ENCODE peak calls at places on chromosomes 16 and 17, in six cellular contexts. E is transverse colon, P is mucosa of descending colon, X is pancreas, Q is left lung, L is body of pancreas. O is an unnamed sample.

GRCh38 chr17:30379303-30380105 is 777 bp downstream of the CPD start:
- DNase-seq in E (peak; percentile 33), P (peak; percentile 62), X (peak; percentile 75), Q (peak; percentile 88), L (peak; percentile 43), O (peak; percentile 34)

GRCh38 chr16:85129846-85130706 is 17.8 kb upstream of the CIBAR2 start:
- DNase-seq in E (no peak), P (no peak), X (no peak), Q (no peak), L (no peak), O (no peak)

GRCh38 chr17:43540821-43541674 is 5.1 kb downstream of the ETV4 start:
- DNase-seq in E (no peak), P (no peak), X (no peak), Q (no peak), L (no peak), O (no peak)

GRCh38 chr16:86374603-86375002 is 135.7 kb upstream of the FOXF1 start:
- DNase-seq in E (no peak), P (no peak), X (no peak), Q (no peak), L (no peak), O (no peak)

GRCh38 chr17:48542956-48543853 is 1.7 kb downstream of the HOXB2 start:
- DNase-seq in E (peak; percentile 57), P (peak; percentile 73), X (peak; percentile 72), Q (peak; percentile 74), L (peak; percentile 38), O (no peak)

GRCh38 chr16:80564394-80564793 is 23.6 kb downstream of the DYNLRB2 start:
- DNase-seq in E (no peak), P (no peak), X (no peak), Q (no peak), L (no peak), O (no peak)

GRCh38 chr16:2704983-2705275 is 15.1 kb downstream of the PRSS27 start:
- DNase-seq in E (no peak), P (no peak), X (no peak), Q (peak; percentile 68), L (no peak), O (no peak)

GRCh38 chr17:71921726-71922320 is 199.0 kb upstream of the SOX9 start:
- DNase-seq in E (no peak), P (no peak), X (no peak), Q (no peak), L (no peak), O (no peak)

GRCh38 chr16:73878616-73879015 is 418.0 kb upstream of the PSMD7 start:
- DNase-seq in E (no peak), P (no peak), X (no peak), Q (no peak), L (no peak), O (no peak)

GRCh38 chr17:63345598-63345997 is 100.5 kb downstream of the CYB561 start:
- DNase-seq in E (no peak), P (no peak), X (no peak), Q (no peak), L (no peak), O (no peak)
- H3K36me3 ChIP-seq in E (no peaks in the 10 kb centered on the region), P (no peaks in the 10 kb centered on the region), X (no peaks in the 10 kb centered on the region), Q (no peaks in the 10 kb centered on the region), L (no peaks in the 10 kb centered on the region), O (peaks cover 15% of the 10 kb centered on the region)

DNA sequence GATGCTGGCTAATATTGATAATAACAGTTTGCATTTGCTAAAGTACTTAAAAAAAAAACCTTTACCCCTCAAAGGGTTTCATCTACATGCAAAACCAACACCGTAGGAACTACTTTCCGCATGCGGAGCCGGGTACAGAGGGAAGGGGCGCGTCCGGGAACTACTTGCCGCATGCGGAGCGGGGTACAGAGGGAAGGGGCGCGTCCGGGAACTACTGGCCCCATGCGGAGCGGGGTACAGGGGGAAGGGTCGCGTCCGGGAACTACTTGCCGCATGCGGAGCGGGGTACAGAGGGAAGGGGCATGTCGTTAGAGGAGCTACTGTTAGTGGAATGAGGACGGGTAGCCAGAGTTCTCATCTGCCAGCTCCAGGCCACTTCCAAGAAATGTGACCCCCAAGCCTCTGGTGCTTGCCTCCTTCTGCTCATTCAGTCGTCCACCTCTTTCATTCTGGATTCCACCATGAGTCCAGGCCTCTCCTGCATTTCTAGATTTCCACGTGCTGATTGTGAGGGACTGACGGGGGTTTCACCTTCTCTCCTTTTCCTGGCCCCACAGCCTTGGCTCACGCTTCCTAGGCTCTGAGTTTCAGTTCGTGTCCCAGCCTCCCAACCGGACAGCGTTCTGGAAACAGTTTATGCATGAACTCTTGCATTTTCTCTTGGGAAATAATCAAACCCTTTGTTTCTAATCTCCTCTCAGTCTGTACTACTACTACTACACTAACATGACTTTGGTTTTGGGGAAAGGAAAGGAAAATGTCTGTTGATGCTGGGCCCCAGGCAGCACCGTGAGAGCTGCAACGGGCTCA is 26.9 kb downstream of the MINK1 start:
- DNase-seq in E (no peak), P (no peak), X (no peak), Q (no peak), L (no peak), O (no peak)
- H3K4me1 ChIP-seq in E (peaks cover 13% of the 10 kb centered on the region), P (peaks cover 9% of the 10 kb centered on the region), X (peaks cover 4% of the 10 kb centered on the region), Q (no peaks in the 10 kb centered on the region), L (peaks cover 10% of the 10 kb centered on the region), O (peaks cover 18% of the 10 kb centered on the region)

DNA sequence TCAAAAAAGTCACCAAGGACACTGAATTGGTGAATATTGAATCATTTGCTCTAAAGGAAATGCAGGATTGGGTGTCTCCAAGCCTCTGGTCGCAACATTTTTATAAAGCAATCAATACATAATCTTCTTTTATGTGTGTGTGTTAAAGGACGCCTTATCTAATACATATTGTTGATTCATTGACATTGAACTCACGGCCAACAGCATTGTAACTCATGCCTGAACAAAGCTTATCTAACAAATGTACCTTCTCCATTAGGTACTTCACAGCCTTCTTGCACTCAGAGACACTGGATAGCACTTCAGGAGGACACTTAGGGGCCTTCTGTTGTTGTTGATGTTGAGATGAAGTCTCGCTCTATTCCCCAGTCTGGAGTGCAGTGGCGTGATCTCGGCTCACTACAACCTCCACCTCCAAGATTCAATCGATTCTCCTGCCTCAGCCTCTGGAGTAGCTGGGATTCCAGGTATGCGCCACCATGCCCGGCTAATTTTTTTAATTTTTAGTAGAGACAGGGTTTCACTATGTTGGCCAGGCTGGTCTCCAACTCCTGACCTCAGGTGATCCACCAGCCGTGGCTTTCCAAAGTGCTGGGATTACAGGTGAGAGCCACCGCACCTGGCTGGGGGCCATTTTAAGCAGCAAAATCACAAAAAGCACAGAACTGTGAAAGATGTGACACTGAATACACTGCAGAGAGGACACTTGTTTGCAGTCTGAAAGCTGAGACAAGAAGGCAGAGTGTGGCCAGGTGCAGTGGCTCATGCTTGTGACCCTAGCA is 13.2 kb upstream of the PDXDC1 start:
- DNase-seq in E (no peak), P (no peak), X (no peak), Q (no peak), L (no peak), O (no peak)
- TF ChIP-seq CTCF in E (no peak), P (no peak), X (no peak), Q (no peak), L (no peak), O (no peak)

GRCh38 chr17:67116045-67116575 is 71.8 kb downstream of the CACNG1 start:
- DNase-seq in E (no peak), P (no peak), X (no peak), Q (no peak), L (no peak), O (no peak)

GRCh38 chr17:67124469-67125148 is 80.3 kb downstream of the CACNG1 start:
- DNase-seq in E (no peak), P (no peak), X (no peak), Q (no peak), L (no peak), O (no peak)

GRCh38 chr17:67123692-67124091 is 79.3 kb downstream of the CACNG1 start:
- DNase-seq in E (no peak), P (no peak), X (no peak), Q (no peak), L (no peak), O (no peak)

GRCh38 chr17:67121317-67121887 is 77.0 kb downstream of the CACNG1 start:
- DNase-seq in E (no peak), P (no peak), X (no peak), Q (no peak), L (peak; percentile 19), O (no peak)

DNA sequence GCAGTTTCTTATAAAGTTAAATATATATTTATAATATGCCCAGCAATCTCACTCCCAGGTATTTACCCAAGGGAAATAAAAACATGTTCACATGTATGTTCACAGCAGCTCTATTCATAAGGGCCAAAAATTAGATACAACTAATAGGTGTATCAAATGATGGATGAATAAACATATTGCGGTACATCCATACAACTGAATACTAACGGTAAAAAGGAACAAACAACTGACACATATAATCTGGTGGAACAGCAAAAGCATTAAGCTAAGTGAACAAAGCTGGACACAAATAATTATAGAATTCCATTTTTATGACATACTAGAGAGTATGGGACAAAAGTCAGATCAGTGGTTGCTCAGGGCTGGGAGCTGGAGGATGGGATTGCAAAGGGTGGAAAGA is 74.7 kb downstream of the CACNG1 start:
- DNase-seq in E (no peak), P (no peak), X (no peak), Q (no peak), L (no peak), O (no peak)
- H3K36me3 ChIP-seq in E (peaks cover 51% of the 10 kb centered on the region), P (no peaks in the 10 kb centered on the region), X (no peaks in the 10 kb centered on the region), Q (no peaks in the 10 kb centered on the region), L (no peaks in the 10 kb centered on the region), O (peaks cover 81% of the 10 kb centered on the region)

DNA sequence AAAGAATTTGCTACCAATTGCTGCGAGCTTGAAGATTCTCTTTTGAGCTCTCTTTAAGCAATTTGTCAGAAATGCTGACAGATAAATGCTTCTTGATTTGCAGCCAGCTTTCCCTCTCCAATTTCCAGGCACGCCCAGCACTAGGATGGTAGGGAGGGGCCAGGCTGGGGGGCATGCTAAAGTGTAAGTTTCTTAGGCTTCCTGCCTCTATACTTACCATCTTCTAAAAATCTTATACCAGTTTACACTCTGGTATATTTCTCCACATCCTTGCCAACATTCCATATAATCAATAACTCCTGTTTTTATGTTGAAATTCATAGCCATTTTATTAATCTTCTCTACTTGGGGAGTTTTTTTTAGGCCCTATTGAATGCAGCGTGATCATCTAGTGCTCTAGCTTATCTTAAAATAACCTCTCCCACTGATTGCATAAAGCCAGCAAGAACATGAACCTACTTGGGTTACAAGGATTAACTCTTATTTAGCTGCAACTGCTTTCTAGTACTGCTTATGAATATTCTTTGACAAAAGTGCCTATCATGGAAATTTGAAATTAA is 17.6 kb downstream of the ACSF2 start:
- DNase-seq in E (peak; percentile 57), P (peak; percentile 70), X (no peak), Q (no peak), L (no peak), O (no peak)
- H3K4me1 ChIP-seq in E (peaks cover 66% of the 10 kb centered on the region), P (peaks cover 42% of the 10 kb centered on the region), X (peaks cover 22% of the 10 kb centered on the region), Q (peaks cover 16% of the 10 kb centered on the region), L (peaks cover 51% of the 10 kb centered on the region), O (peaks cover 89% of the 10 kb centered on the region)

O was measured in stomach.